ENCODE peak calls at places on chromosomes 13 and 19, in eight cellular contexts. K is COR-L47; W is occipital lobe; G is heart left ventricle; Z is thoracic aorta; R is fibroblast of mammary gland; V is CD4-positive, alpha-beta memory T cell; A is sciatic nerve. F is an unnamed sample.

GRCh38 chr13:31209172-31209818 is 9.5 kb downstream of the B3GLCT start:
- DNase-seq in K (peak), W (peak), G (peak), Z (no peak), R (peak), V (no peak), A (no peak), F (peak)

GRCh38 chr13:83498486-83499190 is 383.6 kb downstream of the SLITRK1 start:
- DNase-seq in K (no peak), W (no peak), G (no peak), Z (no peak), R (peak), V (no peak), A (no peak), F (no peak)

GRCh38 chr13:68257111-68257842 is 1027.1 kb upstream of the PCDH9 start:
- DNase-seq in K (no peak), W (no peak), G (no peak), Z (no peak), R (peak), V (no peak), A (no peak), F (peak)

GRCh38 chr19:33667141-33667540 is 45.4 kb downstream of the CHST8 start:
- DNase-seq in K (no peak), W (no peak), G (no peak), Z (no peak), R (no peak), V (no peak), A (no peak), F (no peak)

GRCh38 chr19:46297700-46298476 is 1.0 kb downstream of the HIF3A start:
- DNase-seq in K (no peak), W (no peak), G (peak), Z (peak), R (peak), V (no peak), A (peak), F (no peak)

GRCh38 chr19:45098521-45099464 is 5.8 kb downstream of the PPP1R37 start:
- DNase-seq in K (peak), W (peak), G (peak), Z (no peak), R (peak), V (peak), A (no peak), F (no peak)

GRCh38 chr13:37618554-37618953 is 20.0 kb upstream of the POSTN start:
- DNase-seq in K (no peak), W (no peak), G (no peak), Z (no peak), R (peak), V (no peak), A (no peak), F (no peak)

GRCh38 chr13:34993470-34993869 is 51.4 kb downstream of the NBEA start:
- DNase-seq in K (no peak), W (no peak), G (no peak), Z (no peak), R (peak), V (no peak), A (no peak), F (no peak)

GRCh38 chr19:22545751-22546150 is 88.4 kb upstream of the ZNF492 start:
- DNase-seq in K (peak), W (no peak), G (no peak), Z (no peak), R (peak), V (no peak), A (peak), F (peak)

GRCh38 chr19:17642656-17643055 is 45.5 kb downstream of the UNC13A start:
- DNase-seq in K (no peak), W (no peak), G (no peak), Z (no peak), R (no peak), V (no peak), A (no peak), F (no peak)

GRCh38 chr13:40472427-40473220 is 193.8 kb downstream of the FOXO1 start:
- DNase-seq in K (no peak), W (no peak), G (no peak), Z (no peak), R (no peak), V (no peak), A (peak), F (no peak)

GRCh38 chr13:107827840-107828549 is 387.3 kb downstream of the LIG4 start:
- DNase-seq in K (no peak), W (no peak), G (no peak), Z (no peak), R (no peak), V (no peak), A (no peak), F (no peak)

GRCh38 chr19:9857076-9857721 is 22.1 kb downstream of the PIN1 start:
- DNase-seq in K (no peak), W (no peak), G (no peak), Z (no peak), R (no peak), V (no peak), A (no peak), F (no peak)

GRCh38 chr13:20043207-20043925 is 84.8 kb downstream of the ZMYM2 start:
- DNase-seq in K (no peak), W (no peak), G (no peak), Z (no peak), R (no peak), V (no peak), A (no peak), F (no peak)

GRCh38 chr13:50527612-50528509 is 315.6 kb downstream of the DLEU7 start:
- DNase-seq in K (no peak), W (no peak), G (no peak), Z (no peak), R (no peak), V (no peak), A (no peak), F (no peak)

GRCh38 chr13:98565726-98566577 is 11.0 kb downstream of the STK24 start:
- DNase-seq in K (no peak), W (no peak), G (peak), Z (no peak), R (no peak), V (no peak), A (no peak), F (no peak)

GRCh38 chr13:113967729-113968462 is 6.0 kb downstream of the C13orf46 start:
- DNase-seq in K (no peak), W (no peak), G (no peak), Z (peak), R (no peak), V (no peak), A (peak), F (no peak)

GRCh38 chr19:49421039-49421877 is 2.0 kb downstream of the PTH2 start:
- DNase-seq in K (no peak), W (peak), G (peak), Z (no peak), R (peak), V (no peak), A (peak), F (peak)

GRCh38 chr13:106376411-106377112 is 158.9 kb downstream of the EFNB2 start:
- DNase-seq in K (no peak), W (peak), G (no peak), Z (no peak), R (peak), V (no peak), A (no peak), F (no peak)

GRCh38 chr19:6233051-6233826 is 46.5 kb downstream of the MLLT1 start:
- DNase-seq in K (no peak), W (no peak), G (peak), Z (peak), R (peak), V (peak), A (no peak), F (no peak)

GRCh38 chr13:73936001-73936400 is 198.2 kb downstream of the KLF12 start:
- DNase-seq in K (no peak), W (no peak), G (no peak), Z (no peak), R (peak), V (no peak), A (no peak), F (no peak)

GRCh38 chr19:11995174-11995573 is 30.3 kb downstream of the ZNF763 start:
- DNase-seq in K (no peak), W (no peak), G (no peak), Z (no peak), R (peak), V (no peak), A (no peak), F (no peak)

GRCh38 chr13:28545583-28546333 is 50.8 kb upstream of the FLT1 start:
- DNase-seq in K (no peak), W (no peak), G (no peak), Z (no peak), R (no peak), V (no peak), A (no peak), F (no peak)

F was measured in NCI-H146.